ENCODE peak calls at places on chromosome 5, in eight cellular contexts. F is LNCaP clone FGC, V is NCI-H524, K is A549, A is lower leg skin, N is RKO, Q is activated T-helper 1 cell treated with Interleukin-2 at 50 U/mL for 16 hours, I is hepatic stellate cell. W is an unnamed sample.

GRCh38 chr5:135477594-135477993 is 25.4 kb upstream of the TIFAB start:
- DNase-seq in I (no peak), Q (no peak), F (no peak), V (no peak), K (no peak), N (no peak), A (no peak), W (no peak)

GRCh38 chr5:151580858-151581257 is 10.3 kb downstream of the FAT2 start:
- DNase-seq in V (peak), K (no peak), Q (no peak), N (no peak), I (no peak), F (no peak), A (no peak), W (no peak)

GRCh38 chr5:54254482-54255198 is 55.7 kb downstream of the ARL15 start:
- DNase-seq in I (peak), V (no peak), Q (no peak), F (peak), A (no peak), K (peak), N (no peak), W (peak)

GRCh38 chr5:96781031-96781733 is 26.6 kb downstream of the ERAP1 start:
- DNase-seq in F (peak), N (peak), Q (no peak), K (peak), A (no peak), V (no peak), I (peak), W (peak)

GRCh38 chr5:2335727-2336515 is 415.6 kb downstream of the IRX2 start:
- DNase-seq in A (no peak), N (no peak), V (no peak), I (no peak), K (no peak), Q (no peak), F (no peak), W (no peak)

GRCh38 chr5:50580506-50580905 is 85.9 kb upstream of the PARP8 start:
- DNase-seq in K (no peak), I (no peak), A (no peak), N (peak), F (no peak), Q (no peak), V (no peak), W (no peak)

GRCh38 chr5:133679534-133679933 is 67.2 kb upstream of the FSTL4 start:
- DNase-seq in F (no peak), V (no peak), K (no peak), N (no peak), A (no peak), Q (no peak), I (no peak), W (no peak)

GRCh38 chr5:56350595-56351170 is 117.6 kb upstream of the ANKRD55 start:
- DNase-seq in I (peak), Q (no peak), V (no peak), F (no peak), N (peak), K (peak), A (peak), W (peak)

GRCh38 chr5:135392256-135392655 is 6.8 kb downstream of the MACROH2A1 start:
- DNase-seq in A (no peak), N (no peak), F (no peak), V (no peak), I (peak), K (no peak), Q (no peak), W (no peak)

GRCh38 chr5:160960592-160960991 is 108.6 kb upstream of the ATP10B start:
- DNase-seq in V (no peak), N (no peak), F (no peak), K (no peak), Q (no peak), I (no peak), A (no peak), W (no peak)

GRCh38 chr5:10863763-10864383 is 102.8 kb upstream of the DAP start:
- DNase-seq in A (peak), N (peak), V (peak), F (peak), K (peak), I (peak), Q (peak), W (peak)

GRCh38 chr5:173625261-173625660 is 8.8 kb upstream of the BOD1 start:
- DNase-seq in V (no peak), Q (no peak), I (no peak), K (no peak), F (no peak), A (no peak), N (no peak), W (no peak)

GRCh38 chr5:126624534-126624933 is 23.8 kb downstream of the PHAX start:
- DNase-seq in K (peak), A (no peak), F (no peak), N (peak), V (no peak), Q (no peak), I (peak), W (peak)

GRCh38 chr5:58348996-58349728 is 110.7 kb downstream of the PLK2 start:
- DNase-seq in V (no peak), I (no peak), K (no peak), N (no peak), F (no peak), A (no peak), Q (no peak), W (no peak)

GRCh38 chr5:150106669-150107068 is 20.3 kb upstream of the CSF1R start:
- DNase-seq in Q (no peak), V (no peak), F (no peak), K (no peak), A (no peak), I (no peak), N (no peak), W (no peak)

GRCh38 chr5:55897905-55898304 is 46.7 kb downstream of the IL31RA start:
- DNase-seq in V (no peak), A (peak), I (peak), K (no peak), F (no peak), Q (no peak), N (no peak), W (no peak)

GRCh38 chr5:41637424-41637823 is 127.0 kb upstream of the PLCXD3 start:
- DNase-seq in Q (no peak), I (no peak), V (no peak), A (no peak), K (no peak), F (no peak), N (no peak), W (no peak)

GRCh38 chr5:82911902-82912301 is 165.3 kb downstream of the TMEM167A start:
- DNase-seq in K (no peak), F (no peak), Q (no peak), I (no peak), V (peak), N (no peak), A (no peak), W (no peak)

GRCh38 chr5:112866739-112867138 is 5.7 kb downstream of the SRP19 start:
- DNase-seq in N (no peak), I (no peak), A (no peak), K (no peak), F (no peak), Q (no peak), V (no peak), W (no peak)

GRCh38 chr5:91345466-91345865 is 37.7 kb downstream of the ARRDC3 start:
- DNase-seq in I (no peak), N (no peak), F (no peak), K (no peak), Q (no peak), V (no peak), A (no peak), W (no peak)

GRCh38 chr5:156121234-156121633 is 205.7 kb upstream of the SGCD start:
- DNase-seq in A (no peak), Q (no peak), V (no peak), N (no peak), K (no peak), F (no peak), I (no peak), W (no peak)

GRCh38 chr5:112604741-112605390 is 132.8 kb upstream of the APC start:
- DNase-seq in N (peak), A (no peak), V (no peak), Q (no peak), I (no peak), K (peak), F (no peak), W (no peak)

GRCh38 chr5:103066346-103066745 is 53.6 kb downstream of the GIN1 start:
- DNase-seq in I (no peak), Q (no peak), N (no peak), K (no peak), V (no peak), F (no peak), A (no peak), W (no peak)

GRCh38 chr5:7897014-7897600 is 28.2 kb downstream of the MTRR start:
- DNase-seq in V (peak), A (no peak), I (peak), F (no peak), Q (no peak), N (peak), K (peak), W (peak)

GRCh38 chr5:88203977-88204735 is 64.5 kb downstream of the TMEM161B start:
- DNase-seq in V (no peak), A (no peak), Q (no peak), N (no peak), F (no peak), K (no peak), I (peak), W (no peak)

GRCh38 chr5:140251527-140251973 is 51.4 kb downstream of the PFDN1 start:
- DNase-seq in V (no peak), A (no peak), F (no peak), I (peak), N (peak), Q (peak), K (peak), W (peak)

GRCh38 chr5:110063640-110064592 is 374.2 kb downstream of the MAN2A1 start:
- DNase-seq in V (no peak), N (peak), I (peak), A (no peak), Q (no peak), F (no peak), K (no peak), W (no peak)

GRCh38 chr5:141514330-141515111 is 25.6 kb downstream of the PCDHGC5 start:
- DNase-seq in V (peak), I (no peak), A (no peak), N (no peak), F (no peak), Q (no peak), K (no peak), W (peak)

GRCh38 chr5:148928141-148928540 is 101.7 kb downstream of the ADRB2 start:
- DNase-seq in F (no peak), A (no peak), V (no peak), Q (no peak), I (no peak), N (no peak), K (no peak), W (no peak)

GRCh38 chr5:134142088-134142487 is 27.6 kb downstream of the TCF7 start:
- DNase-seq in V (no peak), K (no peak), N (no peak), A (peak), I (no peak), F (no peak), Q (no peak), W (no peak)

GRCh38 chr5:68745459-68745858 is 348.4 kb upstream of the SLC30A5 start:
- DNase-seq in V (peak), Q (no peak), N (no peak), K (peak), I (peak), A (no peak), F (no peak), W (peak)

GRCh38 chr5:144547098-144547499 is 376.4 kb downstream of the KCTD16 start:
- DNase-seq in I (peak), N (no peak), Q (no peak), F (no peak), V (no peak), K (no peak), A (no peak), W (no peak)

GRCh38 chr5:116651653-116652052 is 77.0 kb upstream of the SEMA6A start:
- DNase-seq in I (no peak), K (no peak), A (no peak), F (no peak), V (no peak), N (no peak), Q (no peak), W (no peak)

GRCh38 chr5:142871880-142872200 is 101.7 kb downstream of the ARHGAP26 start:
- DNase-seq in N (no peak), K (no peak), F (no peak), V (no peak), Q (no peak), I (peak), A (no peak), W (no peak)

GRCh38 chr5:143040622-143041021 is 270.4 kb downstream of the ARHGAP26 start:
- DNase-seq in N (no peak), F (no peak), A (no peak), I (no peak), K (no peak), V (no peak), Q (no peak), W (no peak)

GRCh38 chr5:39691993-39692392 is 267.2 kb upstream of the DAB2 start:
- DNase-seq in A (no peak), K (peak), N (no peak), Q (no peak), F (no peak), V (no peak), I (no peak), W (no peak)